ENCODE peak calls at places on chromosomes 16 and 17, in four cellular contexts. One of them, this sample, is unnamed.

GRCh38 chr17:37339321-37339720 is 36.5 kb upstream of the C17orf78 start:
- DNase-seq in endothelial cell of umbilical vein: peak
- DNase-seq in AG20443: no peak
- DNase-seq in pulmonary artery endothelial cell: no peak
- DNase-seq in this sample: no peak

GRCh38 chr16:89361756-89362155 is 128.6 kb downstream of the ANKRD11 start:
- DNase-seq in pulmonary artery endothelial cell: no peak
- DNase-seq in AG20443: no peak
- DNase-seq in endothelial cell of umbilical vein: no peak
- DNase-seq in this sample: no peak

GRCh38 chr17:6713130-6713917 is at the start of gene SLC13A5:
- DNase-seq in endothelial cell of umbilical vein: peak
- DNase-seq in pulmonary artery endothelial cell: no peak
- DNase-seq in AG20443: peak
- DNase-seq in this sample: no peak

GRCh38 chr17:66829883-66830282 is 5.0 kb upstream of the CACNG5 start:
- DNase-seq in AG20443: no peak
- DNase-seq in pulmonary artery endothelial cell: no peak
- DNase-seq in endothelial cell of umbilical vein: no peak
- DNase-seq in this sample: no peak

GRCh38 chr17:28256370-28256769 is 62.6 kb upstream of the TMEM97 start:
- DNase-seq in endothelial cell of umbilical vein: no peak
- DNase-seq in pulmonary artery endothelial cell: no peak
- DNase-seq in AG20443: no peak
- DNase-seq in this sample: no peak

GRCh38 chr17:50079334-50080095 is 15.6 kb upstream of the PDK2 start:
- DNase-seq in endothelial cell of umbilical vein: peak
- DNase-seq in AG20443: no peak
- DNase-seq in pulmonary artery endothelial cell: no peak
- DNase-seq in this sample: no peak

GRCh38 chr17:21453144-21453982 is 77.2 kb downstream of the KCNJ12 start:
- DNase-seq in endothelial cell of umbilical vein: no peak
- DNase-seq in pulmonary artery endothelial cell: no peak
- DNase-seq in AG20443: no peak
- DNase-seq in this sample: no peak

GRCh38 chr17:58307468-58308172 is 21.0 kb downstream of the TSPOAP1 start:
- DNase-seq in pulmonary artery endothelial cell: no peak
- DNase-seq in endothelial cell of umbilical vein: no peak
- DNase-seq in AG20443: no peak
- DNase-seq in this sample: no peak

GRCh38 chr16:72995151-72995881 is 52.6 kb downstream of the ZFHX3 start:
- DNase-seq in AG20443: no peak
- DNase-seq in pulmonary artery endothelial cell: no peak
- DNase-seq in endothelial cell of umbilical vein: no peak
- DNase-seq in this sample: no peak

GRCh38 chr16:54370653-54371052 is 84.1 kb upstream of the IRX3 start:
- DNase-seq in endothelial cell of umbilical vein: no peak
- DNase-seq in AG20443: no peak
- DNase-seq in pulmonary artery endothelial cell: no peak
- DNase-seq in this sample: no peak

GRCh38 chr16:14608111-14608566 is 21.9 kb downstream of the PARN start:
- DNase-seq in AG20443: no peak
- DNase-seq in endothelial cell of umbilical vein: no peak
- DNase-seq in pulmonary artery endothelial cell: no peak
- DNase-seq in this sample: no peak

GRCh38 chr17:80279895-80280294 is 19.2 kb downstream of the RNF213 start:
- DNase-seq in pulmonary artery endothelial cell: no peak
- DNase-seq in endothelial cell of umbilical vein: peak
- DNase-seq in AG20443: peak
- DNase-seq in this sample: peak

GRCh38 chr17:81387235-81388060 is 7.8 kb upstream of the BAHCC1 start:
- DNase-seq in endothelial cell of umbilical vein: peak
- DNase-seq in pulmonary artery endothelial cell: no peak
- DNase-seq in AG20443: peak
- DNase-seq in this sample: no peak

GRCh38 chr16:59210955-59211541 is 476.9 kb upstream of the GOT2 start:
- DNase-seq in pulmonary artery endothelial cell: peak
- DNase-seq in AG20443: peak
- DNase-seq in endothelial cell of umbilical vein: peak
- DNase-seq in this sample: no peak

GRCh38 chr16:72425571-72426341 is 253.8 kb upstream of the PMFBP1 start:
- DNase-seq in AG20443: no peak
- DNase-seq in endothelial cell of umbilical vein: no peak
- DNase-seq in pulmonary artery endothelial cell: no peak
- DNase-seq in this sample: no peak

GRCh38 chr17:55585629-55586028 is 74.4 kb upstream of the SMIM36 start:
- DNase-seq in pulmonary artery endothelial cell: no peak
- DNase-seq in AG20443: no peak
- DNase-seq in endothelial cell of umbilical vein: no peak
- DNase-seq in this sample: no peak

GRCh38 chr16:69119536-69119935 is 12.9 kb downstream of the CHTF8 start:
- DNase-seq in AG20443: no peak
- DNase-seq in endothelial cell of umbilical vein: no peak
- DNase-seq in pulmonary artery endothelial cell: no peak
- DNase-seq in this sample: no peak

GRCh38 chr17:75703191-75703590 is 18.1 kb upstream of the ITGB4 start:
- DNase-seq in endothelial cell of umbilical vein: no peak
- DNase-seq in pulmonary artery endothelial cell: no peak
- DNase-seq in AG20443: no peak
- DNase-seq in this sample: no peak

GRCh38 chr16:56780646-56781045 is 50.7 kb downstream of the NUP93 start:
- DNase-seq in pulmonary artery endothelial cell: no peak
- DNase-seq in endothelial cell of umbilical vein: no peak
- DNase-seq in AG20443: no peak
- DNase-seq in this sample: no peak

GRCh38 chr16:50940275-50940854 is 198.5 kb downstream of the CYLD start:
- DNase-seq in AG20443: no peak
- DNase-seq in pulmonary artery endothelial cell: no peak
- DNase-seq in endothelial cell of umbilical vein: no peak
- DNase-seq in this sample: no peak

GRCh38 chr16:85437161-85438052 is 175.7 kb upstream of the GSE1 start:
- DNase-seq in pulmonary artery endothelial cell: no peak
- DNase-seq in AG20443: no peak
- DNase-seq in endothelial cell of umbilical vein: no peak
- DNase-seq in this sample: peak

GRCh38 chr17:77163001-77163400 is 22.2 kb downstream of the SEC14L1 start:
- DNase-seq in AG20443: no peak
- DNase-seq in endothelial cell of umbilical vein: peak
- DNase-seq in pulmonary artery endothelial cell: no peak
- DNase-seq in this sample: no peak

GRCh38 chr17:1726626-1727257 is 2.2 kb downstream of the WDR81 start:
- DNase-seq in endothelial cell of umbilical vein: no peak
- DNase-seq in AG20443: no peak
- DNase-seq in pulmonary artery endothelial cell: no peak
- DNase-seq in this sample: no peak

GRCh38 chr16:89418352-89418751 is 72.0 kb downstream of the ANKRD11 start:
- DNase-seq in AG20443: no peak
- DNase-seq in pulmonary artery endothelial cell: no peak
- DNase-seq in endothelial cell of umbilical vein: no peak
- DNase-seq in this sample: no peak

GRCh38 chr17:65987988-65988387 is 203.9 kb downstream of the CEP112 start:
- DNase-seq in endothelial cell of umbilical vein: peak
- DNase-seq in AG20443: peak
- DNase-seq in pulmonary artery endothelial cell: peak
- DNase-seq in this sample: peak

This sample was measured in fibroblast of the conjunctiva.